ENCODE peak calls at places on chromosomes 5 and 9, in ten cellular contexts. K, H, W, J, Z, L, D, U, R and X are unnamed samples.

GRCh38 chr5:76642390-76643040 is 19.3 kb upstream of the F2RL2 start:
- DNase-seq in U (no peak), R (no peak), K (no peak), W (no peak), J (no peak), D (no peak), L (no peak), Z (no peak), H (no peak), X (no peak)

GRCh38 chr5:142151436-142152382 is 43.1 kb downstream of the NDFIP1 start:
- DNase-seq in K (peak), R (peak), L (no peak), H (no peak), Z (peak), W (peak), J (no peak), D (peak), U (peak), X (peak)

GRCh38 chr5:141883184-141883947 is 5.2 kb upstream of the PCDH1 start:
- DNase-seq in J (no peak), H (no peak), R (no peak), L (no peak), U (no peak), Z (no peak), D (peak), W (peak), K (peak), X (peak)

GRCh38 chr9:127561491-127562270 is 50.4 kb upstream of the STXBP1 start:
- DNase-seq in W (peak), J (no peak), H (peak), Z (peak), R (peak), U (peak), K (no peak), L (no peak), D (peak), X (peak)

GRCh38 chr9:127336086-127336485 is 60.9 kb upstream of the SLC2A8 start:
- DNase-seq in J (no peak), K (no peak), R (no peak), U (no peak), L (no peak), H (no peak), W (no peak), D (no peak), Z (no peak), X (no peak)

GRCh38 chr9:113690055-113690740 is 185.9 kb upstream of the ZNF618 start:
- DNase-seq in D (no peak), R (no peak), U (no peak), W (no peak), K (no peak), Z (no peak), L (no peak), H (no peak), J (no peak), X (no peak)

GRCh38 chr5:32712463-32713395 is 1.6 kb downstream of the NPR3 start:
- DNase-seq in J (no peak), K (peak), Z (no peak), U (no peak), L (peak), W (peak), H (no peak), D (peak), R (no peak), X (no peak)

GRCh38 chr5:132500931-132501628 is 10.5 kb upstream of the IRF1 start:
- DNase-seq in R (peak), Z (peak), H (peak), D (peak), U (peak), W (peak), L (peak), J (no peak), K (peak), X (peak)

GRCh38 chr5:172504736-172505402 is 50.5 kb upstream of the SH3PXD2B start:
- DNase-seq in W (no peak), K (no peak), Z (peak), J (no peak), L (no peak), R (peak), H (peak), D (peak), U (no peak), X (no peak)

GRCh38 chr5:163498886-163499285 is 6.5 kb upstream of the MAT2B start:
- DNase-seq in H (no peak), D (no peak), Z (no peak), R (no peak), J (no peak), K (no peak), W (no peak), L (no peak), U (no peak), X (no peak)

GRCh38 chr5:68007446-68007845 is 208.1 kb upstream of the PIK3R1 start:
- DNase-seq in D (no peak), R (no peak), K (no peak), Z (peak), J (no peak), W (no peak), H (peak), L (no peak), U (peak), X (peak)

GRCh38 chr9:70101265-70101664 is 57.6 kb downstream of the MAMDC2 start:
- DNase-seq in U (no peak), R (no peak), W (no peak), J (no peak), Z (no peak), D (no peak), H (no peak), K (no peak), L (no peak), X (no peak)

GRCh38 chr5:17169507-17169906 is 47.9 kb upstream of the BASP1 start:
- DNase-seq in D (no peak), R (no peak), W (no peak), H (no peak), J (no peak), Z (no peak), U (no peak), L (no peak), K (no peak), X (no peak)

GRCh38 chr5:179407191-179408175 is 62.2 kb upstream of the ADAMTS2 start:
- DNase-seq in K (no peak), R (no peak), Z (no peak), H (no peak), L (no peak), D (peak), J (no peak), U (no peak), W (no peak), X (no peak)

GRCh38 chr5:80229902-80230255 is 26.0 kb downstream of the SERINC5 start:
- DNase-seq in Z (no peak), K (no peak), J (no peak), R (no peak), U (no peak), W (no peak), D (peak), H (no peak), L (no peak), X (no peak)

GRCh38 chr9:89873801-89874200 is 269.0 kb downstream of the GADD45G start:
- DNase-seq in H (no peak), D (peak), W (no peak), Z (no peak), L (no peak), R (peak), U (no peak), J (no peak), K (no peak), X (no peak)

GRCh38 chr9:91273853-91274552 is 87.7 kb downstream of the AUH start:
- DNase-seq in U (no peak), H (no peak), J (no peak), D (no peak), W (no peak), K (no peak), L (peak), Z (no peak), R (no peak), X (peak)

GRCh38 chr5:150060471-150060870 is 25.9 kb downstream of the CSF1R start:
- DNase-seq in R (no peak), K (no peak), W (no peak), D (no peak), Z (no peak), L (no peak), H (no peak), J (no peak), U (no peak), X (no peak)

GRCh38 chr5:72920690-72921089 is 35.2 kb upstream of the FCHO2 start:
- DNase-seq in W (no peak), D (no peak), U (no peak), R (no peak), Z (no peak), K (no peak), H (no peak), L (no peak), J (no peak), X (peak)

GRCh38 chr9:76818271-76818670 is 54.0 kb downstream of the PCA3 start:
- DNase-seq in H (peak), D (peak), J (peak), U (peak), Z (peak), W (no peak), K (no peak), R (peak), L (no peak), X (peak)

GRCh38 chr9:74772126-74772525 is 115.6 kb downstream of the TRPM6 start:
- DNase-seq in Z (no peak), L (peak), J (no peak), K (no peak), D (no peak), W (no peak), R (no peak), U (no peak), H (no peak), X (no peak)
- TF ChIP-seq CTCF in Z (no peak), L (no peak), J (no peak), K (no peak), D (no peak), W (no peak), R (no peak), U (no peak), H (no peak), X (no peak)

DNA sequence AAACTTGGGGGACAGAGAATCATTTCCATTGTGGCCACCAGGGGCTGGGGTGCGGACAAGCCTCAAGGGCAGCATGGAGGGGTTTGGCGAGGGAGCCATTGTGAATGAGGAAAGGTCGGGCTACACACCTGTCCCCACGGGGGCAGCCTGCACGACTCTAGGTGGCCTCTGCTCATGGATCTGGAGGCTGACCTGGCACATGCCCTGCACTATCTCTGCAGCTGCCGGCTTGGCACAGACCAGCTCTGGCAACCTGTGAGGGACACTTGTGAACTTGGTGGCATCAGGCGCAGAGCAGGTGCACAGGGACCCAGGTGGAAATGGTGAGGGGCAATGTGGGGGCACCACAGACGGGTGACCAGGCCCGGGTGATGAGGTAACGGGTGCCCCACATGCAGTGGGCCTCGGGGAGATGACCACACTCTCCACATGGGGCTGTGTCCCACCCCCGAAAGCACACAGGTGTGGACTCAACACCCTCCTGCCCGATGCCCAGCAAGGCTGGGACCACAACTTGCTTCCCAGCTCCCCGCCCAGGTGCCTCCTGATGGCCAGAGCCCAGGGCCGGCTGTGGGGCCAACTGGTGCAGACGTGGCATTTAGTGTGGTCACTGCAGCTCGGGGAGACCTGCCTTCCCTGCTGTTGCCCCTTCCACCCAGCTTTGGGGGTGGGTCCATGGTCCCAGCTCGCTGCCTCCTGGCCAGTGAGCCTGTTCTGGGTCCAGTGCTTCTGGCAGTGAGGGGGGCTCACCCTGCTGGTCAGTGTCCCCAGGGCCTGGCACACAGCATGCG is 60.9 kb upstream of the UBAC1 start:
- DNase-seq in K (no peak), U (no peak), Z (no peak), W (no peak), J (no peak), R (peak), D (peak), L (no peak), H (peak), X (no peak)
- TF ChIP-seq CTCF in K (no peak), U (no peak), Z (no peak), W (no peak), J (no peak), R (no peak), D (peak), L (no peak), H (no peak), X (no peak)

DNA sequence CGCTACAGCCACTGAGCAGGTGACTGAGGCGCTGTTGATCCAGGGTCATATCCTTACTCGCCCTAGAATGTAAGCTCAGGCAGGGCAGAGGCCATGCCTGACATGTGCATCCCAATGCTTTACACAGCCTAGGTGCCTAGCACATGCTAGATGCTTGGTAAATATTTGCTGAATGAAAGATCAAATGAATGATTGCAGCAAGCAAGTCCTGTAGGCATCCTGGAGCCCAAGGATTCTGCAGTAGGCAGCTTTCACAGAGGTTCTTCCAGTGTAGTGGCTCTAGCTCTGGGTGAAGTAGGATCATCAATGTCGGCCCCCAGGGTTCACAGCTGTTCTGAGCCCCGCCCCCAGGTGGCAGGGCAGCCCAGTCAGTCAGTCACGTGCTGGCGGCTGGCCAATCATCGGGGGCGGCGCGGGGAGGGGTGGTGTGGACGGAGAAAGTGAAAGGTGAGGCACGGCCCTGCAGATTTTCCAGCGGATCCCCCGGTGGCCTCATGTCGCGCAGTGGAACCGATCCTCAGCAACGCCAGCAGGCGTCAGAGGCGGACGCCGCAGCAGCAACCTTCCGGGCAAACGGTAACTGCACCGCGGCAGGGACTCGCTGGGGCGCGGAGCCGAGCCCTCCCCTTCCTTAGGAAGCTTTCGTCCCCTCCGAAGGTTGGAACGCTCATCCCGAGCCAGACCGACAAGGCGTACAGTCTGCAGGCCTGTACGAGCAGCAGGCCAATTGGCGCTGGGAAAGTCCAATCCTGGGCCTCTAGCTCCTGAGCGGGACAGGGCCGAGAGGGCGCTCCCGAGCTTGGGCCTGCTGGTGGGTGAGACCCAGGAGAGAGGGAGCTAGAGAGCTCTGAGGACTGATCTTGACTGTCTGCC is at the start of gene GALT:
- DNase-seq in Z (peak), L (peak), U (peak), J (peak), H (peak), D (peak), R (peak), W (peak), K (peak), X (peak)
- TF ChIP-seq CTCF in Z (peak), L (peak), U (peak), J (peak), H (peak), D (peak), R (peak), W (no peak), K (peak), X (peak)

DNA sequence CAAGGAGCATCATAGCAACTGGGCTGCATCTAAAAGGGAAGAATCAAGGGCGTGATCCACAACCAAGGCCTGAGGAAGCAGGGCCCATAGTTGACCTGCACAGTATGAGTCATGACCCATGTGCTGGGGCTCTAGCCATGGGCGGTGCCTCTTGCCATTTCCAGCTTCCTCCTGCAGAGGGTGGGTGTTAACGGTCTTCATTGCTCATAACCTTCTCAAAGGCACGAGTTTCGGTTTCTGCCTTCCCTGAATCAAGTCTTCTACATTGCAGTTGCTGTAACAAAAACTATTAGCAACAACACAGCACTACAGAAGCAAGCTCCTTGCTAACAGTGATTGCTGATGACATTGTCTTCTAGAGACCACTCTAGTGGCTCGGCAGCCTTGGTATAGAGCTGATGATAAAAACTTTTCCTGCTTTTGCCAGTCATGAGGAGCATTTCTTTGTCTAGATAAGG is 66.9 kb downstream of the CTSL start:
- DNase-seq in U (peak), K (no peak), R (peak), J (no peak), L (peak), D (peak), Z (peak), H (peak), W (no peak), X (peak)
- TF ChIP-seq CTCF in U (peak), K (no peak), R (no peak), J (peak), L (peak), D (peak), Z (no peak), H (no peak), W (no peak), X (peak)

GRCh38 chr9:124675261-124676158 is 95.6 kb downstream of the NR6A1 start:
- DNase-seq in Z (no peak), H (no peak), D (no peak), W (no peak), L (no peak), R (no peak), J (no peak), K (no peak), U (no peak), X (no peak)
- TF ChIP-seq CTCF in Z (no peak), H (no peak), D (peak), W (no peak), L (no peak), R (no peak), J (no peak), K (peak), U (no peak), X (no peak)

GRCh38 chr9:17699615-17700315 is 120.9 kb downstream of the SH3GL2 start:
- DNase-seq in Z (no peak), D (no peak), R (no peak), L (no peak), H (no peak), W (no peak), U (no peak), K (no peak), J (no peak), X (no peak)
- TF ChIP-seq CTCF in Z (no peak), D (no peak), R (no peak), L (no peak), H (no peak), W (no peak), U (no peak), K (no peak), J (no peak), X (no peak)

DNA sequence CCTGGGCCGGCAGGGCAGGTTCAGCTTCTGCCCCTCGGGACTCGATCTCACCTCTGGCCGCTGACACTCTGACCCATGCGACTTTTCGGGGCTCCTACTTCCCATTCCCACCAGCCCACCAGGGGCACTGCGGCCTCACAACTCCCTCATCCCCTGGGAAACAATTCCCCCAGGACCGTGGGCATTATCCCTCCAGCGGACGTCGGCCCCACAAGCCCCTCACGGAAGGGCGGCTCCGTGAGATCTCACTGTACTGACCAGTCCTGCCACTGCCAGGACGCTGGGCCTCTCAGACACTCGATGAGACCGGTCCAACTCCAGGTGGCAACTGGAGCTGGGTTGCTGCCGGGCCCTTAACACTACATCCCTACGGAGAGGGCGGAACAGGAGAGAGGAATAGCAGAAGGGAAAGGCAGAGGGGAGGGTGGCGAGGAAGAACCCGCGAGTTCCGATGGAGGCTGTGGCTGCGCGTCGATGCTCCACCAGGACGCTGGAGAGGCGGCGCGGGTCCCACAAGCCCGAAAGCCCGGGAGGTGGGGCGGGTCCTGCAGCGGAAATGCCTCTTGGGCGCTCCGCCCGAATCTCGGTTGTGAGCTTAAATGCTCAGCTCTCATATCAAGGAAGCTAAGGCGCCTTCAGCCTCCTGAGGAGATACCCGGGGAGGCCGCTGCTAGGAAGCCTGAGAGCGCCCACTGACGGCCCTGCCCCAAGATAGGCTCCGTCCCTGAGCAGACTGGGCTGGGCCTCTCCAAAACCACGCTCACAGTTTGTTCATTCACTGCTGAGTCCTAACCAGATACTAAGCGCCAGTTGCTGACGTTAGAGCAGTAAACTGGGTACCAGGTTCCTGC is 36.3 kb downstream of the VCP start:
- DNase-seq in W (no peak), D (peak), J (no peak), H (no peak), L (no peak), Z (peak), U (no peak), R (peak), K (no peak), X (no peak)
- TF ChIP-seq CTCF in W (no peak), D (peak), J (no peak), H (no peak), L (no peak), Z (no peak), U (no peak), R (peak), K (no peak), X (no peak)

GRCh38 chr5:28576022-28576421 is 1537.6 kb upstream of the CDH9 start:
- DNase-seq in Z (no peak), U (no peak), L (no peak), H (no peak), W (no peak), D (no peak), J (no peak), R (no peak), K (no peak), X (peak)
- TF ChIP-seq CTCF in Z (no peak), U (no peak), L (no peak), H (no peak), W (no peak), D (peak), J (no peak), R (no peak), K (peak), X (peak)

DNA sequence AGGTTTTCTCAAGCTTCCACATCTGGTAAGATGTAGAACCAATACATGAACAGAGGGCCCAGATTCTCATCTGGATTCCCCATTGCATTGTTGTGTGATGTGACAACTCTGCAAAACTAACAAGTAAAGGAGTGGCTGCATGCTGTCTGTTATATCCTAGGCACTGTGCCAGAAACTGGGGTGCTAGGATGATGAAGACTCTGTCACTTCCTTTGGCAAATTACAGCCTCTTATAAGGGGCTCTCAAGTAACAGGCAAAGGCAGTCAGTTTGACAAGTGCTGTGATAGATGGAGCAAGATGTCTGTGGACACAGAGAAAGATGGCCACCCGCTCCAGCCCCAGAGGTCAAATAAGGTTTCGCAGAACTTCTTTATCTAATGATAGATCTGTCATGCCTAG is 115.7 kb downstream of the PAPPA start:
- DNase-seq in D (no peak), J (no peak), Z (no peak), K (no peak), L (no peak), H (no peak), U (no peak), R (no peak), W (no peak), X (peak)
- TF ChIP-seq CTCF in D (no peak), J (no peak), Z (no peak), K (no peak), L (no peak), H (no peak), U (no peak), R (no peak), W (no peak), X (no peak)